ENCODE peak calls at places on chromosomes 3 and 15, in five cellular contexts. C, Q, K, I and O are unnamed samples.

GRCh38 chr3:126114406-126115386 is 30.8 kb upstream of the SLC41A3 start:
- DNase-seq in Q (no peak), C (no peak), I (no peak), K (no peak), O (no peak)

GRCh38 chr3:30307548-30307947 is 298.9 kb upstream of the TGFBR2 start:
- DNase-seq in K (no peak), C (no peak), I (no peak), Q (no peak), O (no peak)

GRCh38 chr3:110583373-110583935 is 488.2 kb upstream of the NECTIN3 start:
- DNase-seq in I (no peak), Q (no peak), K (peak; percentile 68), C (no peak), O (no peak)

GRCh38 chr3:27326211-27326948 is 42.8 kb downstream of the NEK10 start:
- DNase-seq in K (no peak), Q (no peak), I (no peak), C (peak; percentile 95), O (peak; percentile 23)

GRCh38 chr3:61936344-61936937 is 375.1 kb downstream of the PTPRG start:
- DNase-seq in Q (no peak), C (peak; percentile 36), K (peak; percentile 8), I (peak; percentile 43), O (peak; percentile 10)

GRCh38 chr3:8488436-8488835 is 13.2 kb upstream of the LMCD1 start:
- DNase-seq in Q (no peak), K (no peak), C (no peak), I (no peak), O (no peak)

GRCh38 chr15:28116521-28117488 is 17.7 kb upstream of the OCA2 start:
- DNase-seq in Q (no peak), I (no peak), C (no peak), K (no peak), O (no peak)

GRCh38 chr15:46956456-46956855 is 760.8 kb upstream of the SEMA6D start:
- DNase-seq in Q (no peak), C (no peak), I (no peak), K (no peak), O (no peak)

GRCh38 chr3:13018039-13018431 is 55.2 kb downstream of the IQSEC1 start:
- DNase-seq in I (no peak), C (no peak), K (no peak), Q (no peak), O (no peak)

GRCh38 chr3:187207624-187208023 is 10.3 kb downstream of the RTP1 start:
- DNase-seq in C (no peak), K (no peak), I (no peak), Q (no peak), O (no peak)

GRCh38 chr15:39273805-39274411 is 307.0 kb upstream of the THBS1 start:
- DNase-seq in Q (no peak), K (peak; percentile 94), I (no peak), C (no peak), O (peak; percentile 64)

GRCh38 chr15:64096486-64097431 is 977 bp downstream of the SNX1 start:
- DNase-seq in Q (no peak), K (peak; percentile 57), I (peak; percentile 62), C (peak; percentile 65), O (peak; percentile 31)

GRCh38 chr15:59456114-59456513 is 18.1 kb downstream of the FAM81A start:
- DNase-seq in I (no peak), K (peak; percentile 91), C (no peak), Q (no peak), O (peak; percentile 28)

GRCh38 chr3:60246361-60246760 is 1004.9 kb downstream of the FHIT start:
- DNase-seq in K (no peak), C (no peak), I (no peak), Q (no peak), O (no peak)

GRCh38 chr15:38215707-38216106 is 36.9 kb upstream of the SPRED1 start:
- DNase-seq in Q (no peak), I (no peak), K (no peak), C (peak; percentile 25), O (no peak)

GRCh38 chr3:148718982-148719862 is 21.5 kb downstream of the AGTR1 start:
- DNase-seq in I (no peak), Q (no peak), C (peak; percentile 37), K (peak; percentile 64), O (peak; percentile 21)

GRCh38 chr15:101308604-101309435 is 13.8 kb upstream of the SNRPA1 start:
- DNase-seq in C (no peak), I (no peak), Q (no peak), K (no peak), O (no peak)

GRCh38 chr3:132288357-132288756 is 28.9 kb upstream of the ACP3 start:
- DNase-seq in C (peak; percentile 64), Q (no peak), I (no peak), K (no peak), O (no peak)

GRCh38 chr3:156674911-156675743 is 737 bp downstream of the TIPARP start:
- DNase-seq in C (peak; percentile 59), I (peak; percentile 78), Q (peak; percentile 70), K (peak; percentile 67), O (peak; percentile 80)

GRCh38 chr3:52089691-52090090 is 33.3 kb upstream of the DUSP7 start:
- DNase-seq in K (no peak), C (no peak), I (no peak), Q (no peak), O (no peak)

GRCh38 chr3:113166719-113167492 is 44.5 kb upstream of the BOC start:
- DNase-seq in I (no peak), C (peak; percentile 63), K (no peak), Q (no peak), O (peak; percentile 89)